ENCODE peak calls at places on chromosomes 13 and 19, in four cellular contexts. M, L, K and P are unnamed samples.

GRCh38 chr19:11166281-11167142 is 10.9 kb upstream of the SPC24 start:
- DNase-seq in M (no peak), L (no peak), K (no peak), P (no peak)

GRCh38 chr13:40515702-40516101 is 150.7 kb downstream of the FOXO1 start:
- DNase-seq in L (no peak), M (no peak), K (no peak), P (no peak)

GRCh38 chr13:23087884-23088283 is 92.9 kb upstream of the SGCG start:
- DNase-seq in L (peak), K (peak), M (peak), P (no peak)

GRCh38 chr13:105847532-105848295 is 687.7 kb downstream of the EFNB2 start:
- DNase-seq in M (peak), L (no peak), K (no peak), P (no peak)

GRCh38 chr13:59478908-59479307 is 684.8 kb downstream of the DIAPH3 start:
- DNase-seq in K (no peak), M (no peak), L (no peak), P (no peak)

GRCh38 chr13:82597737-82598136 is 1284.5 kb downstream of the SLITRK1 start:
- DNase-seq in L (no peak), M (no peak), K (no peak), P (no peak)

GRCh38 chr19:8069116-8069973 is 16.8 kb downstream of the CCL25 start:
- DNase-seq in K (no peak), M (peak), L (peak), P (no peak)

GRCh38 chr13:100625447-100625846 is 36.9 kb upstream of the GGACT start:
- DNase-seq in M (no peak), K (no peak), L (no peak), P (no peak)

GRCh38 chr13:82879921-82880320 is 1002.4 kb downstream of the SLITRK1 start:
- DNase-seq in K (no peak), M (no peak), L (no peak), P (no peak)

GRCh38 chr13:46640843-46641242 is 87.9 kb downstream of the LRCH1 start:
- DNase-seq in M (no peak), K (no peak), L (no peak), P (no peak)

GRCh38 chr19:1825909-1826556 is 14.0 kb upstream of the ATP8B3 start:
- DNase-seq in L (peak), M (peak), K (peak), P (peak)

GRCh38 chr19:41324231-41324702 is 14.3 kb downstream of the CCDC97 start:
- DNase-seq in K (no peak), M (no peak), L (no peak), P (no peak)

GRCh38 chr13:40172149-40172591 is 494.3 kb downstream of the FOXO1 start:
- DNase-seq in L (no peak), K (no peak), M (no peak), P (no peak)

GRCh38 chr13:30623392-30623791 is 5.7 kb downstream of the USPL1 start:
- DNase-seq in M (no peak), K (no peak), L (no peak), P (no peak)

GRCh38 chr19:10168386-10168948 is 26.3 kb downstream of the DNMT1 start:
- DNase-seq in M (no peak), L (no peak), K (no peak), P (no peak)

GRCh38 chr13:34816543-34816942 is 125.5 kb upstream of the NBEA start:
- DNase-seq in L (no peak), M (no peak), K (no peak), P (no peak)

GRCh38 chr19:45349126-45349415 is 8.5 kb downstream of the KLC3 start:
- DNase-seq in K (no peak), M (no peak), L (no peak), P (no peak)

GRCh38 chr19:7605490-7606222 is 10.0 kb downstream of the CAMSAP3 start:
- DNase-seq in M (peak), L (peak), K (no peak), P (peak)

GRCh38 chr13:26052136-26052736 is 420 bp upstream of the SHISA2 start:
- DNase-seq in L (no peak), K (no peak), M (no peak), P (no peak)

GRCh38 chr13:27975579-27976361 is 6.7 kb upstream of the CDX2 start:
- DNase-seq in K (no peak), L (no peak), M (no peak), P (no peak)

GRCh38 chr13:96851856-96852255 is 142.4 kb downstream of the OXGR1 start:
- DNase-seq in M (no peak), L (no peak), K (no peak), P (no peak)

GRCh38 chr19:45217193-45217956 is 27.8 kb downstream of the EXOC3L2 start:
- DNase-seq in L (no peak), K (no peak), M (no peak), P (no peak)

GRCh38 chr13:108214511-108215383 is 589 bp downstream of the LIG4 start:
- DNase-seq in K (peak), L (no peak), M (peak), P (no peak)

GRCh38 chr19:10828981-10829821 is 6.8 kb downstream of the TMED1 start:
- DNase-seq in L (no peak), M (no peak), K (no peak), P (no peak)

GRCh38 chr19:20926796-20927195 is 3.7 kb downstream of the ZNF85 start:
- DNase-seq in L (no peak), K (no peak), M (no peak), P (no peak)

GRCh38 chr13:34591801-34592454 is 350.1 kb upstream of the NBEA start:
- DNase-seq in L (no peak), K (no peak), M (peak), P (no peak)

GRCh38 chr19:43489979-43490599 is 14.5 kb downstream of the PHLDB3 start:
- DNase-seq in K (no peak), L (no peak), M (no peak), P (no peak)

GRCh38 chr19:31330237-31330636 is 19.0 kb downstream of the TSHZ3 start:
- DNase-seq in K (no peak), L (no peak), M (no peak), P (no peak)

GRCh38 chr19:12676384-12676792 is 5.3 kb downstream of the DHPS start:
- DNase-seq in M (peak), L (peak), K (peak), P (peak)